ENCODE peak calls at places on chromosomes 4 and X, in eight cellular contexts. W, P, Q, J, D, G, C and K are unnamed samples.
A peak's percentile ranks its signal among the peaks of the same experiment; 100 is the strongest.

GRCh38 chr4:128560754-128561495 is 248.6 kb upstream of the JADE1 start:
- DNase-seq in D (no peak), Q (no peak), W (no peak), J (no peak), G (no peak), C (no peak), P (no peak), K (no peak)

GRCh38 chrX:108735680-108736508 is 469 bp downstream of the IRS4 start:
- DNase-seq in W (no peak), Q (peak; percentile 8), P (no peak), J (no peak), C (no peak), D (no peak), G (no peak), K (no peak)

GRCh38 chr4:6372649-6373525 is 99.5 kb downstream of the PPP2R2C start:
- DNase-seq in D (no peak), C (no peak), W (peak; percentile 42), P (peak; percentile 96), J (no peak), Q (peak; percentile 69), G (no peak), K (no peak)

GRCh38 chr4:98838977-98839618 is 89.8 kb downstream of the EIF4E start:
- DNase-seq in P (no peak), G (no peak), J (no peak), C (no peak), D (no peak), Q (no peak), W (peak; percentile 16), K (no peak)

GRCh38 chr4:66767442-66767841 is 777.9 kb downstream of the CENPC start:
- DNase-seq in G (no peak), W (no peak), P (no peak), J (no peak), C (no peak), D (no peak), Q (no peak), K (no peak)

GRCh38 chr4:150679767-150680088 is 97.8 kb downstream of the MAB21L2 start:
- DNase-seq in J (no peak), C (no peak), P (no peak), Q (no peak), D (no peak), W (no peak), G (no peak), K (no peak)

GRCh38 chrX:139204903-139205667 is 325.5 kb upstream of the F9 start:
- DNase-seq in C (no peak), J (no peak), W (peak; percentile 0), D (no peak), P (no peak), Q (peak; percentile 6), G (peak; percentile 62), K (no peak)

GRCh38 chrX:42615161-42615563 is 162.8 kb downstream of the PPP1R2C start:
- DNase-seq in C (no peak), D (peak; percentile 0), J (no peak), P (no peak), Q (no peak), W (no peak), G (no peak), K (no peak)

GRCh38 chr4:7067523-7068278 is at the start of gene GRPEL1:
- DNase-seq in J (peak; percentile 100), G (peak; percentile 99), C (peak; percentile 100), W (peak; percentile 98), P (peak; percentile 87), Q (peak; percentile 98), D (peak; percentile 100), K (peak; percentile 98)

GRCh38 chr4:111945014-111945413 is 200.2 kb upstream of the FAM241A start:
- DNase-seq in G (no peak), Q (no peak), P (no peak), J (no peak), W (no peak), D (no peak), C (no peak), K (no peak)

GRCh38 chr4:7742807-7743158 is 196.9 kb downstream of the AFAP1 start:
- DNase-seq in C (no peak), W (no peak), P (no peak), Q (no peak), J (no peak), D (no peak), G (no peak), K (no peak)

GRCh38 chr4:76354517-76355473 is 48.3 kb downstream of the STBD1 start:
- DNase-seq in G (no peak), D (peak; percentile 2), J (no peak), C (no peak), W (no peak), P (no peak), Q (no peak), K (no peak)

GRCh38 chr4:24489870-24490269 is 94.5 kb downstream of the DHX15 start:
- DNase-seq in W (no peak), G (no peak), P (no peak), C (no peak), D (no peak), Q (no peak), J (no peak), K (no peak)

GRCh38 chr4:11505225-11505971 is 76.7 kb upstream of the HS3ST1 start:
- DNase-seq in W (no peak), C (peak; percentile 23), Q (no peak), D (no peak), J (no peak), P (no peak), G (no peak), K (no peak)

GRCh38 chr4:54063737-54064316 is 578 bp downstream of the CHIC2 start:
- DNase-seq in D (peak; percentile 29), P (peak; percentile 4), W (no peak), Q (peak; percentile 37), G (no peak), J (peak; percentile 5), C (peak; percentile 40), K (no peak)

GRCh38 chr4:633976-634598 is 8.7 kb downstream of the PDE6B start:
- DNase-seq in W (no peak), D (no peak), G (no peak), P (no peak), J (no peak), C (no peak), Q (no peak), K (no peak)

GRCh38 chrX:118459494-118459893 is 36.1 kb upstream of the DOCK11 start:
- DNase-seq in J (peak; percentile 0), Q (peak; percentile 29), P (peak; percentile 1), G (no peak), C (no peak), D (no peak), W (peak; percentile 32), K (peak; percentile 2)

GRCh38 chrX:33892670-33893069 is 239.4 kb downstream of the FAM47A start:
- DNase-seq in D (no peak), J (no peak), G (no peak), W (no peak), C (no peak), P (no peak), Q (no peak), K (no peak)

GRCh38 chr4:162104459-162105124 is 59.2 kb downstream of the FSTL5 start:
- DNase-seq in D (no peak), Q (no peak), J (no peak), C (no peak), G (no peak), P (no peak), W (no peak), K (no peak)

GRCh38 chrX:104370089-104370488 is 115.4 kb upstream of the ESX1 start:
- DNase-seq in D (no peak), C (no peak), P (no peak), W (no peak), G (no peak), Q (no peak), J (no peak), K (no peak)

GRCh38 chr4:165440415-165440882 is 61.6 kb downstream of the CPE start:
- DNase-seq in Q (no peak), W (no peak), D (no peak), J (no peak), G (no peak), C (no peak), P (no peak), K (no peak)

GRCh38 chrX:27599928-27600327 is 9.8 kb downstream of the DCAF8L2 start:
- DNase-seq in C (no peak), W (no peak), G (no peak), Q (no peak), D (no peak), J (no peak), P (no peak), K (no peak)

GRCh38 chr4:82125170-82125862 is 248.5 kb downstream of the HNRNPD start:
- DNase-seq in J (no peak), D (no peak), W (no peak), Q (no peak), G (no peak), C (no peak), P (no peak), K (no peak)

GRCh38 chr4:179666226-179666625 is 2224.0 kb upstream of the AGA start:
- DNase-seq in Q (no peak), G (no peak), D (no peak), C (no peak), W (no peak), J (no peak), P (no peak), K (no peak)

GRCh38 chrX:135707880-135708279 is 5.6 kb upstream of the CT45A1 start:
- DNase-seq in W (no peak), J (no peak), G (no peak), P (no peak), C (no peak), D (peak; percentile 0), Q (peak; percentile 30), K (no peak)

GRCh38 chr4:26252349-26252748 is 68.5 kb upstream of the RBPJ start:
- DNase-seq in G (no peak), C (no peak), P (no peak), J (no peak), W (no peak), Q (no peak), D (no peak), K (no peak)

GRCh38 chr4:53680168-53680567 is 88.9 kb upstream of the LNX1 start:
- DNase-seq in G (no peak), C (no peak), J (no peak), D (no peak), P (no peak), W (no peak), Q (no peak), K (no peak)

GRCh38 chr4:3179126-3179706 is 69.7 kb upstream of the MSANTD1 start:
- DNase-seq in Q (no peak), C (no peak), G (no peak), P (no peak), J (no peak), W (no peak), D (no peak), K (no peak)

GRCh38 chr4:154779362-154779947 is 1.6 kb upstream of the RBM46 start:
- DNase-seq in Q (peak; percentile 15), D (no peak), G (no peak), C (no peak), W (no peak), J (no peak), P (peak; percentile 33), K (peak; percentile 5)